ENCODE peak calls at places on chromosomes 12 and 14, in seven cellular contexts. One of them, this sample, is unnamed.

GRCh38 chr14:56023681-56024080 is 94.5 kb upstream of the PELI2 start:
- DNase-seq in prostate gland: no peak
- DNase-seq in breast epithelium: no peak
- DNase-seq in GM12878: no peak
- DNase-seq in K562: no peak
- DNase-seq in HCT116: no peak
- DNase-seq in GM23338: no peak
- DNase-seq in this sample: no peak

GRCh38 chr12:66279127-66279712 is 23.1 kb upstream of the HELB start:
- DNase-seq in GM12878: no peak
- DNase-seq in prostate gland: no peak
- DNase-seq in K562: peak; percentile 25
- DNase-seq in breast epithelium: no peak
- DNase-seq in GM23338: peak; percentile 46
- DNase-seq in HCT116: peak; percentile 33
- DNase-seq in this sample: no peak

GRCh38 chr12:23535441-23535840 is 414.0 kb downstream of the SOX5 start:
- DNase-seq in breast epithelium: no peak
- DNase-seq in K562: no peak
- DNase-seq in GM12878: no peak
- DNase-seq in HCT116: no peak
- DNase-seq in prostate gland: no peak
- DNase-seq in GM23338: no peak
- DNase-seq in this sample: no peak

GRCh38 chr14:68616255-68616902 is 176.5 kb downstream of the ZFP36L1 start:
- DNase-seq in GM23338: no peak
- DNase-seq in K562: peak; percentile 27
- DNase-seq in HCT116: peak; percentile 37
- DNase-seq in GM12878: no peak
- DNase-seq in breast epithelium: no peak
- DNase-seq in prostate gland: no peak
- DNase-seq in this sample: no peak

GRCh38 chr12:86748874-86749273 is 492.7 kb upstream of the MGAT4C start:
- DNase-seq in GM12878: no peak
- DNase-seq in K562: no peak
- DNase-seq in HCT116: no peak
- DNase-seq in breast epithelium: no peak
- DNase-seq in GM23338: no peak
- DNase-seq in prostate gland: no peak
- DNase-seq in this sample: no peak

GRCh38 chr14:101119830-101120571 is 216.5 kb upstream of the RTL1 start:
- DNase-seq in K562: no peak
- DNase-seq in GM12878: no peak
- DNase-seq in breast epithelium: no peak
- DNase-seq in GM23338: peak; percentile 34
- DNase-seq in prostate gland: peak; percentile 2
- DNase-seq in HCT116: no peak
- DNase-seq in this sample: peak; percentile 18

GRCh38 chr12:92107094-92107493 is 38.6 kb downstream of the BTG1 start:
- DNase-seq in K562: no peak
- DNase-seq in prostate gland: no peak
- DNase-seq in breast epithelium: no peak
- DNase-seq in GM12878: no peak
- DNase-seq in HCT116: no peak
- DNase-seq in GM23338: peak; percentile 29
- DNase-seq in this sample: no peak

GRCh38 chr14:58663494-58664111 is 25.8 kb downstream of the DACT1 start:
- DNase-seq in HCT116: no peak
- DNase-seq in prostate gland: no peak
- DNase-seq in GM12878: no peak
- DNase-seq in K562: no peak
- DNase-seq in GM23338: peak; percentile 38
- DNase-seq in breast epithelium: no peak
- DNase-seq in this sample: no peak

GRCh38 chr12:100427078-100427477 is 46.6 kb upstream of the NR1H4 start:
- DNase-seq in K562: no peak
- DNase-seq in prostate gland: no peak
- DNase-seq in GM23338: no peak
- DNase-seq in GM12878: no peak
- DNase-seq in HCT116: peak; percentile 23
- DNase-seq in breast epithelium: no peak
- DNase-seq in this sample: no peak

GRCh38 chr12:94762259-94762942 is 112.0 kb upstream of the TMCC3 start:
- DNase-seq in HCT116: no peak
- DNase-seq in prostate gland: no peak
- DNase-seq in GM12878: peak; percentile 56
- DNase-seq in breast epithelium: no peak
- DNase-seq in K562: no peak
- DNase-seq in GM23338: no peak
- DNase-seq in this sample: no peak

GRCh38 chr12:30457621-30458289 is 237.9 kb downstream of the IPO8 start:
- DNase-seq in breast epithelium: no peak
- DNase-seq in GM23338: peak; percentile 72
- DNase-seq in prostate gland: no peak
- DNase-seq in K562: peak; percentile 59
- DNase-seq in GM12878: no peak
- DNase-seq in HCT116: peak; percentile 75
- DNase-seq in this sample: no peak

GRCh38 chr14:94213021-94213420 is 38.9 kb downstream of the PPP4R4 start:
- DNase-seq in K562: no peak
- DNase-seq in HCT116: no peak
- DNase-seq in GM23338: no peak
- DNase-seq in breast epithelium: no peak
- DNase-seq in prostate gland: no peak
- DNase-seq in GM12878: no peak
- DNase-seq in this sample: no peak

GRCh38 chr12:127559349-127560040 is 707.5 kb upstream of the TMEM132C start:
- DNase-seq in GM12878: peak; percentile 11
- DNase-seq in GM23338: peak; percentile 75
- DNase-seq in prostate gland: no peak
- DNase-seq in K562: peak; percentile 45
- DNase-seq in HCT116: no peak
- DNase-seq in breast epithelium: no peak
- DNase-seq in this sample: peak; percentile 39

GRCh38 chr12:130070017-130070653 is 92.1 kb upstream of the FZD10 start:
- DNase-seq in breast epithelium: no peak
- DNase-seq in GM23338: no peak
- DNase-seq in K562: peak; percentile 29
- DNase-seq in HCT116: no peak
- DNase-seq in GM12878: no peak
- DNase-seq in prostate gland: no peak
- DNase-seq in this sample: peak; percentile 62

GRCh38 chr14:52494444-52494843 is 57.9 kb downstream of the TXNDC16 start:
- DNase-seq in HCT116: no peak
- DNase-seq in K562: no peak
- DNase-seq in GM23338: no peak
- DNase-seq in GM12878: no peak
- DNase-seq in breast epithelium: no peak
- DNase-seq in prostate gland: no peak
- DNase-seq in this sample: no peak

GRCh38 chr12:49647827-49648721 is 24.7 kb downstream of the PRPF40B start:
- DNase-seq in GM12878: no peak
- DNase-seq in prostate gland: no peak
- DNase-seq in K562: no peak
- DNase-seq in HCT116: no peak
- DNase-seq in GM23338: no peak
- DNase-seq in breast epithelium: no peak
- DNase-seq in this sample: peak; percentile 60

GRCh38 chr12:56724660-56724988 is 475 bp downstream of the NACA start:
- DNase-seq in GM12878: no peak
- DNase-seq in GM23338: peak; percentile 24
- DNase-seq in HCT116: no peak
- DNase-seq in K562: no peak
- DNase-seq in breast epithelium: no peak
- DNase-seq in prostate gland: peak; percentile 16
- DNase-seq in this sample: no peak

GRCh38 chr12:76240281-76240680 is 107.9 kb downstream of the BBS10 start:
- DNase-seq in breast epithelium: no peak
- DNase-seq in prostate gland: no peak
- DNase-seq in K562: no peak
- DNase-seq in GM23338: no peak
- DNase-seq in HCT116: no peak
- DNase-seq in GM12878: no peak
- DNase-seq in this sample: no peak

GRCh38 chr12:15526033-15526432 is 203.7 kb downstream of the PTPRO start:
- DNase-seq in prostate gland: no peak
- DNase-seq in K562: no peak
- DNase-seq in breast epithelium: no peak
- DNase-seq in GM12878: peak; percentile 45
- DNase-seq in GM23338: peak; percentile 17
- DNase-seq in HCT116: peak; percentile 16
- DNase-seq in this sample: no peak

GRCh38 chr12:131287015-131287937 is 333.6 kb downstream of the ADGRD1 start:
- DNase-seq in GM23338: no peak
- DNase-seq in HCT116: no peak
- DNase-seq in prostate gland: peak; percentile 2
- DNase-seq in K562: no peak
- DNase-seq in breast epithelium: no peak
- DNase-seq in GM12878: no peak
- DNase-seq in this sample: peak; percentile 13

GRCh38 chr12:129909051-129910020 is 5.5 kb upstream of the TMEM132D start:
- DNase-seq in GM23338: no peak
- DNase-seq in HCT116: no peak
- DNase-seq in breast epithelium: no peak
- DNase-seq in prostate gland: no peak
- DNase-seq in GM12878: no peak
- DNase-seq in K562: no peak
- DNase-seq in this sample: no peak

GRCh38 chr14:34224221-34224620 is 237.8 kb downstream of the SPTSSA start:
- DNase-seq in HCT116: no peak
- DNase-seq in K562: no peak
- DNase-seq in GM12878: no peak
- DNase-seq in GM23338: no peak
- DNase-seq in prostate gland: no peak
- DNase-seq in breast epithelium: no peak
- DNase-seq in this sample: no peak

GRCh38 chr14:105039458-105040205 is 18.7 kb upstream of the CDCA4 start:
- DNase-seq in prostate gland: no peak
- DNase-seq in HCT116: no peak
- DNase-seq in GM12878: no peak
- DNase-seq in breast epithelium: no peak
- DNase-seq in K562: no peak
- DNase-seq in GM23338: no peak
- DNase-seq in this sample: no peak

GRCh38 chr12:50642035-50642451 is 121.9 kb upstream of the ATF1 start:
- DNase-seq in HCT116: no peak
- DNase-seq in GM12878: no peak
- DNase-seq in prostate gland: no peak
- DNase-seq in GM23338: no peak
- DNase-seq in breast epithelium: no peak
- DNase-seq in K562: peak; percentile 69
- DNase-seq in this sample: no peak

GRCh38 chr14:73059326-73059725 is 992 bp downstream of the RBM25 start:
- DNase-seq in K562: no peak
- DNase-seq in GM12878: no peak
- DNase-seq in GM23338: no peak
- DNase-seq in HCT116: no peak
- DNase-seq in prostate gland: no peak
- DNase-seq in breast epithelium: no peak
- DNase-seq in this sample: no peak

DNA sequence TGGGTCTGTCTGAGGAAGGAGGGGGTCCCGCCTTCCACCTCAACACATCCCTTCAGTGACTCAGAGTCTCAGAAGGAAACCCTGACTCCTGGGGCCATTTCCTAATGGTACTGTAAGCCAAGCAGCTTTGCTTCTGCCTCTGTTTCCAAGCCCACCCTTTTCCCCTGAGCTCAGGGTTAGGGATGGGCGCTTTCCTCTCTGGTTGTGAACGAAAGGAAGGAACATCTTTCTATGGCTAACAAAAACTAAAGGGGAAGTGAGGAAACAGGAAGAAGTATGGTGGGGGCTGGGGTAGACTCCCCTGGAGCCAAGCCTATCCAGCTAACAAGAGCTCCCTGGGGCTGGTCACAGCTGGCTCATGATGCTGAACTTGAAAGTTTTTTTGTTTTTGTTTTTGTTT is 11.6 kb upstream of the UNC119B start:
- DNase-seq in K562: no peak
- DNase-seq in GM12878: no peak
- DNase-seq in HCT116: no peak
- DNase-seq in GM23338: no peak
- DNase-seq in prostate gland: no peak
- DNase-seq in breast epithelium: no peak
- DNase-seq in this sample: peak; percentile 38
- TF ChIP-seq POLR2AphosphoS5 in K562: no peak
- TF ChIP-seq POLR2AphosphoS5 in GM12878: no peak
- TF ChIP-seq POLR2AphosphoS5 in HCT116: no peak
- TF ChIP-seq POLR2AphosphoS5 in GM23338: no peak
- TF ChIP-seq POLR2AphosphoS5 in prostate gland: no peak
- TF ChIP-seq POLR2AphosphoS5 in breast epithelium: no peak
- TF ChIP-seq POLR2AphosphoS5 in this sample: peak; percentile 10

GRCh38 chr14:70097576-70098256 is 91.0 kb downstream of the SLC8A3 start:
- DNase-seq in breast epithelium: no peak
- DNase-seq in HCT116: no peak
- DNase-seq in prostate gland: no peak
- DNase-seq in GM12878: no peak
- DNase-seq in GM23338: no peak
- DNase-seq in K562: no peak
- DNase-seq in this sample: no peak
- H3K27ac ChIP-seq in breast epithelium: no peak overlapping the region
- H3K27ac ChIP-seq in HCT116: no peak overlapping the region
- H3K27ac ChIP-seq in prostate gland: no peak overlapping the region
- H3K27ac ChIP-seq in GM12878: no peak overlapping the region
- H3K27ac ChIP-seq in GM23338: no peak overlapping the region
- H3K27ac ChIP-seq in K562: no peak overlapping the region
- H3K27ac ChIP-seq in this sample: no peak overlapping the region

GRCh38 chr14:24114536-24115450 is at the start of the genes DCAF11 and NRL:
- DNase-seq in prostate gland: peak; percentile 99
- DNase-seq in GM12878: peak; percentile 99
- DNase-seq in HCT116: peak; percentile 100
- DNase-seq in K562: peak; percentile 97
- DNase-seq in GM23338: peak; percentile 100
- DNase-seq in breast epithelium: peak; percentile 99
- DNase-seq in this sample: peak; percentile 99
- TF ChIP-seq POLR2AphosphoS5 in prostate gland: peak; percentile 93
- TF ChIP-seq POLR2AphosphoS5 in GM12878: peak; percentile 63
- TF ChIP-seq POLR2AphosphoS5 in HCT116: peak; percentile 48
- TF ChIP-seq POLR2AphosphoS5 in K562: no peak
- TF ChIP-seq POLR2AphosphoS5 in GM23338: peak; percentile 55
- TF ChIP-seq POLR2AphosphoS5 in breast epithelium: peak; percentile 98
- TF ChIP-seq POLR2AphosphoS5 in this sample: peak; percentile 76

GRCh38 chr12:132423251-132424117 is 66.5 kb upstream of the FBRSL1 start:
- DNase-seq in HCT116: no peak
- DNase-seq in breast epithelium: no peak
- DNase-seq in prostate gland: no peak
- DNase-seq in GM12878: no peak
- DNase-seq in K562: peak; percentile 41
- DNase-seq in GM23338: peak; percentile 51
- DNase-seq in this sample: no peak

GRCh38 chr12:132424811-132425210 is 65.1 kb upstream of the FBRSL1 start:
- DNase-seq in breast epithelium: no peak
- DNase-seq in K562: no peak
- DNase-seq in GM12878: no peak
- DNase-seq in HCT116: no peak
- DNase-seq in GM23338: no peak
- DNase-seq in prostate gland: no peak
- DNase-seq in this sample: no peak

GRCh38 chr12:132419612-132420237 is 70.2 kb upstream of the FBRSL1 start:
- DNase-seq in HCT116: no peak
- DNase-seq in GM12878: no peak
- DNase-seq in GM23338: no peak
- DNase-seq in prostate gland: no peak
- DNase-seq in breast epithelium: no peak
- DNase-seq in K562: no peak
- DNase-seq in this sample: no peak

GRCh38 chr12:132424118-132424438 is 65.9 kb upstream of the FBRSL1 start:
- DNase-seq in K562: no peak
- DNase-seq in GM23338: no peak
- DNase-seq in prostate gland: no peak
- DNase-seq in HCT116: no peak
- DNase-seq in GM12878: no peak
- DNase-seq in breast epithelium: no peak
- DNase-seq in this sample: no peak

GRCh38 chr12:132422057-132423043 is 67.6 kb upstream of the FBRSL1 start:
- DNase-seq in prostate gland: no peak
- DNase-seq in breast epithelium: no peak
- DNase-seq in K562: no peak
- DNase-seq in HCT116: no peak
- DNase-seq in GM23338: peak; percentile 55
- DNase-seq in GM12878: no peak
- DNase-seq in this sample: peak; percentile 31
- H3K27ac ChIP-seq in prostate gland: no peak overlapping the region
- H3K27ac ChIP-seq in breast epithelium: no peak overlapping the region
- H3K27ac ChIP-seq in K562: no peak overlapping the region
- H3K27ac ChIP-seq in HCT116: no peak overlapping the region
- H3K27ac ChIP-seq in GM23338: no peak overlapping the region
- H3K27ac ChIP-seq in GM12878: no peak overlapping the region
- H3K27ac ChIP-seq in this sample: no peak overlapping the region